ENCODE peak calls at places on chromosomes 11 and 22, in eight cellular contexts. S is putamen; J is non-pigmented ciliary epithelial cell; C is ELF-1; H is stimulated activated CD8-positive, alpha-beta memory T cell treated with anti-CD3 and anti-CD28 coated beads, Interleukin-4, amount 100 ng/mL, for 1 hour; G is bronchial epithelial cell; P is fibroblast of lung; T is NCI-H1930. F is an unnamed sample.
A peak's percentile ranks its signal among the peaks of the same experiment; 100 is the strongest.

GRCh38 chr11:34343153-34343552 is 14.7 kb downstream of the ABTB2 start:
- DNase-seq in S (no peak), J (peak; percentile 83), C (no peak), H (no peak), G (peak; percentile 21), P (peak; percentile 96), T (no peak), F (peak; percentile 54)

GRCh38 chr11:28965824-28966223 is 857.6 kb downstream of the METTL15 start:
- DNase-seq in S (no peak), J (no peak), C (no peak), H (no peak), G (no peak), P (no peak), T (no peak), F (no peak)

GRCh38 chr11:97259434-97259833 is 869.6 kb downstream of the JRKL start:
- DNase-seq in S (no peak), J (no peak), C (no peak), H (no peak), G (no peak), P (no peak), T (no peak), F (no peak)

GRCh38 chr11:111982019-111982464 is 43.2 kb upstream of the DLAT start:
- DNase-seq in S (no peak), J (no peak), C (peak; percentile 77), H (peak; percentile 9), G (peak; percentile 65), P (peak; percentile 35), T (no peak), F (peak; percentile 80)

GRCh38 chr11:15940462-15941205 is 415.7 kb downstream of the SOX6 start:
- DNase-seq in S (no peak), J (no peak), C (no peak), H (no peak), G (no peak), P (no peak), T (no peak), F (no peak)

GRCh38 chr11:25566298-25567200 is 765.4 kb upstream of the ANO3 start:
- DNase-seq in S (no peak), J (no peak), C (no peak), H (no peak), G (peak; percentile 5), P (peak; percentile 34), T (no peak), F (no peak)

GRCh38 chr11:19703211-19703610 is 9.4 kb upstream of the NAV2 start:
- DNase-seq in S (no peak), J (no peak), C (peak; percentile 78), H (no peak), G (no peak), P (no peak), T (no peak), F (no peak)

GRCh38 chr11:34234086-34234740 is 123.6 kb downstream of the ABTB2 start:
- DNase-seq in S (no peak), J (peak; percentile 54), C (peak; percentile 77), H (no peak), G (peak; percentile 90), P (peak; percentile 82), T (no peak), F (peak; percentile 91)

GRCh38 chr11:113555071-113555739 is 80.0 kb upstream of the DRD2 start:
- DNase-seq in S (no peak), J (no peak), C (peak; percentile 65), H (no peak), G (no peak), P (peak; percentile 67), T (no peak), F (no peak)

GRCh38 chr11:1917523-1918435 is 1.7 kb upstream of the TNNT3 start:
- DNase-seq in S (no peak), J (no peak), C (peak; percentile 61), H (no peak), G (no peak), P (no peak), T (no peak), F (no peak)

GRCh38 chr11:73258104-73258684 is 13.9 kb upstream of the P2RY6 start:
- DNase-seq in S (no peak), J (no peak), C (no peak), H (no peak), G (no peak), P (no peak), T (no peak), F (no peak)

GRCh38 chr22:31079095-31079642 is 1.9 kb upstream of the SMTN start:
- DNase-seq in S (no peak), J (no peak), C (peak; percentile 41), H (no peak), G (no peak), P (no peak), T (no peak), F (no peak)

GRCh38 chr11:73403541-73403940 is 27.3 kb downstream of the RELT start:
- DNase-seq in S (no peak), J (no peak), C (no peak), H (no peak), G (no peak), P (no peak), T (no peak), F (no peak)

GRCh38 chr11:69640995-69641581 is at the start of gene CCND1:
- DNase-seq in S (peak; percentile 58), J (peak; percentile 72), C (peak; percentile 93), H (no peak), G (peak; percentile 74), P (peak; percentile 91), T (no peak), F (peak; percentile 86)

GRCh38 chr22:28773461-28773867 is 969 bp downstream of the CCDC117 start:
- DNase-seq in S (no peak), J (no peak), C (no peak), H (no peak), G (peak; percentile 47), P (peak; percentile 47), T (no peak), F (peak; percentile 18)